ENCODE peak calls at places on chromosomes 11 and 22, in six cellular contexts. One of them, this sample, is unnamed.

GRCh38 chr22:23909258-23909898 is 15.2 kb downstream of the MIF start:
- DNase-seq in breast epithelium: no peak
- DNase-seq in sigmoid colon: no peak
- DNase-seq in upper lobe of left lung: no peak
- DNase-seq in esophagus muscularis mucosa: no peak
- DNase-seq in spleen: no peak
- DNase-seq in this sample: no peak

GRCh38 chr11:58618215-58618614 is 4.2 kb upstream of the CNTF start:
- DNase-seq in breast epithelium: no peak
- DNase-seq in sigmoid colon: no peak
- DNase-seq in upper lobe of left lung: no peak
- DNase-seq in esophagus muscularis mucosa: no peak
- DNase-seq in spleen: no peak
- DNase-seq in this sample: peak; percentile 24

GRCh38 chr11:82775736-82776346 is 42.2 kb upstream of the FAM181B start:
- DNase-seq in breast epithelium: no peak
- DNase-seq in sigmoid colon: no peak
- DNase-seq in upper lobe of left lung: no peak
- DNase-seq in esophagus muscularis mucosa: no peak
- DNase-seq in spleen: no peak
- DNase-seq in this sample: peak; percentile 81

GRCh38 chr11:118939948-118940598 is 14.3 kb upstream of the BCL9L start:
- DNase-seq in breast epithelium: no peak
- DNase-seq in sigmoid colon: peak; percentile 67
- DNase-seq in upper lobe of left lung: no peak
- DNase-seq in esophagus muscularis mucosa: no peak
- DNase-seq in spleen: peak; percentile 84
- DNase-seq in this sample: peak; percentile 80

GRCh38 chr11:3380706-3381570 is 2.0 kb upstream of the ZNF195 start:
- DNase-seq in breast epithelium: no peak
- DNase-seq in sigmoid colon: no peak
- DNase-seq in upper lobe of left lung: no peak
- DNase-seq in esophagus muscularis mucosa: no peak
- DNase-seq in spleen: no peak
- DNase-seq in this sample: peak; percentile 87

GRCh38 chr11:116217006-116217405 is 555.8 kb downstream of the BUD13 start:
- DNase-seq in breast epithelium: no peak
- DNase-seq in sigmoid colon: no peak
- DNase-seq in upper lobe of left lung: peak; percentile 53
- DNase-seq in esophagus muscularis mucosa: no peak
- DNase-seq in spleen: no peak
- DNase-seq in this sample: peak; percentile 83

GRCh38 chr11:122697636-122698167 is 42.2 kb downstream of the UBASH3B start:
- DNase-seq in breast epithelium: no peak
- DNase-seq in sigmoid colon: no peak
- DNase-seq in upper lobe of left lung: peak; percentile 47
- DNase-seq in esophagus muscularis mucosa: no peak
- DNase-seq in spleen: no peak
- DNase-seq in this sample: no peak

GRCh38 chr22:29344137-29344536 is 28.6 kb upstream of the RASL10A start:
- DNase-seq in breast epithelium: peak; percentile 83
- DNase-seq in sigmoid colon: peak; percentile 94
- DNase-seq in upper lobe of left lung: peak; percentile 84
- DNase-seq in esophagus muscularis mucosa: peak; percentile 93
- DNase-seq in spleen: no peak
- DNase-seq in this sample: no peak

GRCh38 chr11:11229691-11230090 is 123.4 kb downstream of the CSNK2A3 start:
- DNase-seq in breast epithelium: no peak
- DNase-seq in sigmoid colon: no peak
- DNase-seq in upper lobe of left lung: no peak
- DNase-seq in esophagus muscularis mucosa: no peak
- DNase-seq in spleen: no peak
- DNase-seq in this sample: no peak

GRCh38 chr22:48629631-48630443 is 1197.8 kb downstream of the BRD1 start:
- DNase-seq in breast epithelium: no peak
- DNase-seq in sigmoid colon: no peak
- DNase-seq in upper lobe of left lung: no peak
- DNase-seq in esophagus muscularis mucosa: no peak
- DNase-seq in spleen: no peak
- DNase-seq in this sample: no peak

GRCh38 chr11:6988506-6988905 is 31.6 kb downstream of the ZNF214 start:
- DNase-seq in breast epithelium: no peak
- DNase-seq in sigmoid colon: no peak
- DNase-seq in upper lobe of left lung: no peak
- DNase-seq in esophagus muscularis mucosa: no peak
- DNase-seq in spleen: no peak
- DNase-seq in this sample: no peak

GRCh38 chr22:40654522-40655167 is 18.1 kb upstream of the MRTFA start:
- DNase-seq in breast epithelium: no peak
- DNase-seq in sigmoid colon: peak; percentile 76
- DNase-seq in upper lobe of left lung: no peak
- DNase-seq in esophagus muscularis mucosa: no peak
- DNase-seq in spleen: no peak
- DNase-seq in this sample: peak; percentile 39

GRCh38 chr11:118076754-118077281 is at the start of gene TMPRSS4:
- DNase-seq in breast epithelium: no peak
- DNase-seq in sigmoid colon: no peak
- DNase-seq in upper lobe of left lung: peak; percentile 71
- DNase-seq in esophagus muscularis mucosa: no peak
- DNase-seq in spleen: no peak
- DNase-seq in this sample: peak; percentile 79

GRCh38 chr11:59999732-60000131 is 17.2 kb upstream of the OOSP4B start:
- DNase-seq in breast epithelium: no peak
- DNase-seq in sigmoid colon: no peak
- DNase-seq in upper lobe of left lung: no peak
- DNase-seq in esophagus muscularis mucosa: no peak
- DNase-seq in spleen: no peak
- DNase-seq in this sample: peak; percentile 10

GRCh38 chr11:57601297-57601696 is 3.8 kb downstream of the SERPING1 start:
- DNase-seq in breast epithelium: no peak
- DNase-seq in sigmoid colon: no peak
- DNase-seq in upper lobe of left lung: no peak
- DNase-seq in esophagus muscularis mucosa: no peak
- DNase-seq in spleen: no peak
- DNase-seq in this sample: no peak

GRCh38 chr11:35237860-35238715 is 99.1 kb downstream of the CD44 start:
- DNase-seq in breast epithelium: no peak
- DNase-seq in sigmoid colon: no peak
- DNase-seq in upper lobe of left lung: peak; percentile 65
- DNase-seq in esophagus muscularis mucosa: no peak
- DNase-seq in spleen: no peak
- DNase-seq in this sample: peak; percentile 96

GRCh38 chr11:73839123-73839457 is 37.6 kb downstream of the COA4 start:
- DNase-seq in breast epithelium: no peak
- DNase-seq in sigmoid colon: no peak
- DNase-seq in upper lobe of left lung: no peak
- DNase-seq in esophagus muscularis mucosa: no peak
- DNase-seq in spleen: no peak
- DNase-seq in this sample: no peak

GRCh38 chr22:39713799-39714290 is 143.3 kb downstream of the CACNA1I start:
- DNase-seq in breast epithelium: no peak
- DNase-seq in sigmoid colon: no peak
- DNase-seq in upper lobe of left lung: no peak
- DNase-seq in esophagus muscularis mucosa: no peak
- DNase-seq in spleen: peak; percentile 54
- DNase-seq in this sample: no peak

GRCh38 chr22:32378703-32379272 is 21.1 kb downstream of the RFPL3 start:
- DNase-seq in breast epithelium: no peak
- DNase-seq in sigmoid colon: no peak
- DNase-seq in upper lobe of left lung: no peak
- DNase-seq in esophagus muscularis mucosa: no peak
- DNase-seq in spleen: no peak
- DNase-seq in this sample: peak; percentile 93

GRCh38 chr11:106311531-106312230 is 234.2 kb downstream of the AASDHPPT start:
- DNase-seq in breast epithelium: no peak
- DNase-seq in sigmoid colon: no peak
- DNase-seq in upper lobe of left lung: no peak
- DNase-seq in esophagus muscularis mucosa: no peak
- DNase-seq in spleen: no peak
- DNase-seq in this sample: no peak

GRCh38 chr22:37401401-37401859 is 25.8 kb downstream of the ELFN2 start:
- DNase-seq in breast epithelium: no peak
- DNase-seq in sigmoid colon: peak; percentile 74
- DNase-seq in upper lobe of left lung: no peak
- DNase-seq in esophagus muscularis mucosa: no peak
- DNase-seq in spleen: no peak
- DNase-seq in this sample: no peak
- TF ChIP-seq POLR2AphosphoS5 in breast epithelium: no peak
- TF ChIP-seq POLR2AphosphoS5 in sigmoid colon: no peak
- TF ChIP-seq POLR2AphosphoS5 in upper lobe of left lung: no peak
- TF ChIP-seq POLR2AphosphoS5 in esophagus muscularis mucosa: no peak
- TF ChIP-seq POLR2AphosphoS5 in spleen: no peak
- TF ChIP-seq POLR2AphosphoS5 in this sample: no peak

DNA sequence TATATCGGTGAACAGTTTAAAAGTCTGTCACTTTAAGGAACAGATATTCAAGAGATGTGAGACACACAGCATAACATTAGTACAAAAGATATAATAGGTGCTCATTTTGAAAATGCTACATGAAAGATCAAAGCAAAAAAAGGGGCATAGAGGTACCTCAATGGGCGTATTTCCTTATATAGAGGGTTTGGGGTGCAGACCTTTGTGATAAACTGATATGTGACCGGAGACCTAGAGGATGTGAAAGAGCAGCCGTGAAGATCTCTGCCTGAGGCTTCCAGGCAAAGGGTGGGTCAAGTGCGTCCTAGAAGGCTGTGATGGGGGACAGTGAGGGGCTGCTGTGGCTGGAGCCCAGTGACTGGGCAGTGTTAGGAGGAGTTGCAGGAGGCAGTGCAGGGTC is 551.4 kb downstream of the ETS1 start:
- DNase-seq in breast epithelium: no peak
- DNase-seq in sigmoid colon: no peak
- DNase-seq in upper lobe of left lung: no peak
- DNase-seq in esophagus muscularis mucosa: no peak
- DNase-seq in spleen: no peak
- DNase-seq in this sample: no peak
- H3K4me3 ChIP-seq in breast epithelium: no peak overlapping the region
- H3K4me3 ChIP-seq in sigmoid colon: no peak overlapping the region
- H3K4me3 ChIP-seq in upper lobe of left lung: no peak overlapping the region
- H3K4me3 ChIP-seq in esophagus muscularis mucosa: no peak overlapping the region
- H3K4me3 ChIP-seq in spleen: no peak overlapping the region
- H3K4me3 ChIP-seq in this sample: no peak overlapping the region

GRCh38 chr22:49970528-49971231 is 10.1 kb downstream of the PIM3 start:
- DNase-seq in breast epithelium: peak; percentile 97
- DNase-seq in sigmoid colon: peak; percentile 98
- DNase-seq in upper lobe of left lung: peak; percentile 99
- DNase-seq in esophagus muscularis mucosa: peak; percentile 99
- DNase-seq in spleen: peak; percentile 96
- DNase-seq in this sample: peak; percentile 87
- TF ChIP-seq POLR2AphosphoS5 in breast epithelium: peak; percentile 95
- TF ChIP-seq POLR2AphosphoS5 in sigmoid colon: peak; percentile 98
- TF ChIP-seq POLR2AphosphoS5 in upper lobe of left lung: peak; percentile 99
- TF ChIP-seq POLR2AphosphoS5 in esophagus muscularis mucosa: peak; percentile 97
- TF ChIP-seq POLR2AphosphoS5 in spleen: peak; percentile 94
- TF ChIP-seq POLR2AphosphoS5 in this sample: peak; percentile 41

DNA sequence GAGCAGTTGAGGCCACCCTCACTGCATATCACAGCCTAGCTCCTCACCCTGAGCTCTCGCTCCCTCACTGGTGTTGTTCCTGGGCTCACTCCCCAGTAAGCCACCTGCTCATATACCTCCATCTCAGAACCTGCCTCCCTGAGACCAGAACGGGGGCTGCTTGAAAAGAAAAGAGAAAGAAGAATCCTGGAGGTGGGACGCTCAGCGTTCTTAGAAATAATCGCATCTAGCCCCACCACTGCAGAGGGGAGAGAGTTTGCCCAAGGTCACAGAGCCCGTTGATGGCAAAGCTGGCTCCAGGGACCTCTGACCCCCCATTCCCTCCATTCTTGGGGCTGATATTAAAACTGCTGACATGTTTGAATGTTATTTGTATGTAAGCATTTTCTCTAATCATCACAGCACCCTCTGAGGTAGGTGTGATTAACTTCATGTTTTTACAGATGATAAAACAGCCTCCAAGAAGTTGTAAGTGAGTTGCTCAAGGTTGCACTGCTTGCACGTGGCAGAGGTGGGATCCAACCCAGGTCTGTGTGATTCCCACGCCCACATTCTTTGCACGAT is 132.6 kb upstream of the TEAD1 start:
- DNase-seq in breast epithelium: no peak
- DNase-seq in sigmoid colon: no peak
- DNase-seq in upper lobe of left lung: no peak
- DNase-seq in esophagus muscularis mucosa: peak; percentile 84
- DNase-seq in spleen: no peak
- DNase-seq in this sample: no peak
- H3K4me3 ChIP-seq in breast epithelium: no peak overlapping the region
- H3K4me3 ChIP-seq in sigmoid colon: no peak overlapping the region
- H3K4me3 ChIP-seq in upper lobe of left lung: no peak overlapping the region
- H3K4me3 ChIP-seq in esophagus muscularis mucosa: no peak overlapping the region
- H3K4me3 ChIP-seq in spleen: no peak overlapping the region
- H3K4me3 ChIP-seq in this sample: no peak overlapping the region

GRCh38 chr11:67673902-67674301 is 521 bp downstream of the ALDH3B2 start:
- DNase-seq in breast epithelium: no peak
- DNase-seq in sigmoid colon: no peak
- DNase-seq in upper lobe of left lung: no peak
- DNase-seq in esophagus muscularis mucosa: no peak
- DNase-seq in spleen: no peak
- DNase-seq in this sample: no peak

GRCh38 chr11:67671211-67671520 is 3.3 kb downstream of the ALDH3B2 start:
- DNase-seq in breast epithelium: no peak
- DNase-seq in sigmoid colon: no peak
- DNase-seq in upper lobe of left lung: no peak
- DNase-seq in esophagus muscularis mucosa: no peak
- DNase-seq in spleen: no peak
- DNase-seq in this sample: no peak

GRCh38 chr11:67673358-67673757 is 1.1 kb downstream of the ALDH3B2 start:
- DNase-seq in breast epithelium: no peak
- DNase-seq in sigmoid colon: no peak
- DNase-seq in upper lobe of left lung: no peak
- DNase-seq in esophagus muscularis mucosa: no peak
- DNase-seq in spleen: no peak
- DNase-seq in this sample: no peak

GRCh38 chr11:67675058-67675747 is 780 bp upstream of the ALDH3B2 start:
- DNase-seq in breast epithelium: no peak
- DNase-seq in sigmoid colon: no peak
- DNase-seq in upper lobe of left lung: peak; percentile 58
- DNase-seq in esophagus muscularis mucosa: no peak
- DNase-seq in spleen: no peak
- DNase-seq in this sample: no peak

GRCh38 chr11:67674442-67674871 is at the start of gene ALDH3B2:
- DNase-seq in breast epithelium: peak; percentile 89
- DNase-seq in sigmoid colon: no peak
- DNase-seq in upper lobe of left lung: peak; percentile 83
- DNase-seq in esophagus muscularis mucosa: no peak
- DNase-seq in spleen: no peak
- DNase-seq in this sample: no peak
- TF ChIP-seq POLR2AphosphoS5 in breast epithelium: peak; percentile 78
- TF ChIP-seq POLR2AphosphoS5 in sigmoid colon: no peak
- TF ChIP-seq POLR2AphosphoS5 in upper lobe of left lung: no peak
- TF ChIP-seq POLR2AphosphoS5 in esophagus muscularis mucosa: no peak
- TF ChIP-seq POLR2AphosphoS5 in spleen: no peak
- TF ChIP-seq POLR2AphosphoS5 in this sample: no peak